ENCODE peak calls at places on chromosomes 3 and 15, in four cellular contexts. R, Y, M and F are unnamed samples.

GRCh38 chr3:179526989-179527391 is 35.7 kb upstream of the ACTL6A start:
- DNase-seq in R (no peak), Y (peak; percentile 72), M (peak; percentile 53), F (peak; percentile 56)

GRCh38 chr3:154926721-154927120 is 153.4 kb upstream of the MME start:
- DNase-seq in R (no peak), Y (no peak), M (no peak), F (no peak)

GRCh38 chr3:64759811-64760210 is 72.0 kb upstream of the ADAMTS9 start:
- DNase-seq in R (no peak), Y (no peak), M (no peak), F (no peak)

GRCh38 chr3:174951023-174951422 is 91.9 kb downstream of the NAALADL2 start:
- DNase-seq in R (peak; percentile 33), Y (no peak), M (no peak), F (no peak)

GRCh38 chr3:194269610-194270145 is 81.5 kb downstream of the CPN2 start:
- DNase-seq in R (peak; percentile 27), Y (peak; percentile 89), M (peak; percentile 85), F (peak; percentile 94)

GRCh38 chr3:148093758-148094157 is 603.9 kb upstream of the AGTR1 start:
- DNase-seq in R (no peak), Y (no peak), M (no peak), F (no peak)

GRCh38 chr3:172708905-172709775 is 1.7 kb downstream of the NCEH1 start:
- DNase-seq in R (no peak), Y (no peak), M (no peak), F (no peak)

GRCh38 chr3:71219744-71220638 is 363.5 kb downstream of the FOXP1 start:
- DNase-seq in R (no peak), Y (no peak), M (no peak), F (no peak)

GRCh38 chr15:80152180-80152895 is 461 bp upstream of the FAH start:
- DNase-seq in R (peak; percentile 88), Y (peak; percentile 97), M (peak; percentile 98), F (peak; percentile 98)

GRCh38 chr3:13533823-13534435 is 15.0 kb upstream of the FBLN2 start:
- DNase-seq in R (no peak), Y (peak; percentile 9), M (no peak), F (peak; percentile 70)

GRCh38 chr3:16187213-16187790 is 12.8 kb downstream of the GALNT15 start:
- DNase-seq in R (no peak), Y (no peak), M (no peak), F (peak; percentile 40)

GRCh38 chr3:43838009-43838758 is 147.4 kb downstream of the ABHD5 start:
- DNase-seq in R (no peak), Y (no peak), M (no peak), F (no peak)

GRCh38 chr3:18734309-18734708 is 309.2 kb upstream of the SATB1 start:
- DNase-seq in R (no peak), Y (no peak), M (no peak), F (no peak)

GRCh38 chr15:73344051-73344450 is 24.7 kb downstream of the HCN4 start:
- DNase-seq in R (no peak), Y (no peak), M (no peak), F (no peak)

GRCh38 chr3:87309601-87310000 is 33.2 kb upstream of the POU1F1 start:
- DNase-seq in R (peak; percentile 40), Y (no peak), M (no peak), F (no peak)

GRCh38 chr3:114504941-114505632 is 211.3 kb downstream of the TIGIT start:
- DNase-seq in R (no peak), Y (no peak), M (no peak), F (no peak)

GRCh38 chr3:159672728-159673471 is 315.7 kb upstream of the IL12A start:
- DNase-seq in R (no peak), Y (no peak), M (no peak), F (no peak)

GRCh38 chr3:5347486-5347885 is 160.0 kb downstream of the EDEM1 start:
- DNase-seq in R (no peak), Y (no peak), M (no peak), F (no peak)

GRCh38 chr3:128469584-128469983 is 2.9 kb upstream of the DNAJB8 start:
- DNase-seq in R (no peak), Y (no peak), M (no peak), F (no peak)
- H3K27me3 ChIP-seq in R (peaks cover 16% of the 10 kb centered on the region), Y (no peaks in the 10 kb centered on the region), M (peaks cover 22% of the 10 kb centered on the region), F (peaks cover 60% of the 10 kb centered on the region)

GRCh38 chr3:124927454-124928079 is 7.0 kb downstream of the MUC13 start:
- DNase-seq in R (no peak), Y (no peak), M (no peak), F (no peak)

GRCh38 chr3:124924741-124925140 is 9.8 kb downstream of the MUC13 start:
- DNase-seq in R (no peak), Y (no peak), M (no peak), F (no peak)

GRCh38 chr3:124926426-124927116 is 8.0 kb downstream of the MUC13 start:
- DNase-seq in R (no peak), Y (no peak), M (no peak), F (no peak)

GRCh38 chr3:124920718-124921117 is 13.8 kb downstream of the MUC13 start:
- DNase-seq in R (no peak), Y (no peak), M (no peak), F (no peak)

DNA sequence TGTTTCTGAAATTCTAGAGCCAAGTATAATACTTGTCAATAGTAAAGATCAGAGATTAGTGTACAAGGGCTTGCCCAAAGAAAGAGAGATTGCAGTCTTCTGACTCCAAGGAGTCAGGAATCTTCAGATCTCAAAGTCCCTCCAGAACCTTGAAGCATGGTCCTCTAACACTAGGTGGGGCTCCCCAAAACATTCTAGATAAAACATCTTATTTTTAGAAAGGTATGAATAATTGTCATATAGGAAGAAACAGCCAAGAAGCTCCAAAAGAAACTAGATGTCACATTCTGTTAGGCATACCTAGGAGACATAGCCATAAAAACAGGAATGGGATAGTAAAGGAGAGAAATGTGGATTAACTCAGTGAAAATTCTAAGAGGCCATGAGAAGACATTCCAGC is 10.7 kb downstream of the MUC13 start:
- DNase-seq in R (no peak), Y (no peak), M (no peak), F (no peak)
- TF ChIP-seq CTCF in R (peak; percentile 27), Y (no peak), M (no peak), F (no peak)

DNA sequence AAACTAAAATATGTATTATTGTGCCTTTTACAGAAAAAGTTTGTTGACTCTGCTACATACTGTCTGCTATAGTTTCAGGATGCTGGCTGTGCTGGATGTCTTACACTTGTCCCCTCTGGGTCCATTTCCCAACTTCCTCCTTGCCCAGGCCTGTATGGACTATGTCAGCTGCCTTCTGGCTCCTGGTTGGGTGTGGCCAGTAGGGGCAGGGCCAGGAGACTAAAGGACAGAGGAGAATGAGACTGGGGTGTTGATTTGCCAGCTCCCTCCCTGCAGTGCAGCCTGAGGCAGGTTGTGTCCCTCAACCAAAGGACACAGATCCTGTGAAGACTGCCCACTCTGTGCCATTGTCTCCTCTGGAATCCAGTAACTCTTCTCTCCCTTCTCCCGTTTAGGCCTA is 90.6 kb upstream of the UBE2E2 start:
- DNase-seq in R (no peak), Y (no peak), M (peak; percentile 25), F (no peak)
- H3K27me3 ChIP-seq in R (peaks cover 34% of the 10 kb centered on the region), Y (no peaks in the 10 kb centered on the region), M (no peaks in the 10 kb centered on the region), F (no peaks in the 10 kb centered on the region)

DNA sequence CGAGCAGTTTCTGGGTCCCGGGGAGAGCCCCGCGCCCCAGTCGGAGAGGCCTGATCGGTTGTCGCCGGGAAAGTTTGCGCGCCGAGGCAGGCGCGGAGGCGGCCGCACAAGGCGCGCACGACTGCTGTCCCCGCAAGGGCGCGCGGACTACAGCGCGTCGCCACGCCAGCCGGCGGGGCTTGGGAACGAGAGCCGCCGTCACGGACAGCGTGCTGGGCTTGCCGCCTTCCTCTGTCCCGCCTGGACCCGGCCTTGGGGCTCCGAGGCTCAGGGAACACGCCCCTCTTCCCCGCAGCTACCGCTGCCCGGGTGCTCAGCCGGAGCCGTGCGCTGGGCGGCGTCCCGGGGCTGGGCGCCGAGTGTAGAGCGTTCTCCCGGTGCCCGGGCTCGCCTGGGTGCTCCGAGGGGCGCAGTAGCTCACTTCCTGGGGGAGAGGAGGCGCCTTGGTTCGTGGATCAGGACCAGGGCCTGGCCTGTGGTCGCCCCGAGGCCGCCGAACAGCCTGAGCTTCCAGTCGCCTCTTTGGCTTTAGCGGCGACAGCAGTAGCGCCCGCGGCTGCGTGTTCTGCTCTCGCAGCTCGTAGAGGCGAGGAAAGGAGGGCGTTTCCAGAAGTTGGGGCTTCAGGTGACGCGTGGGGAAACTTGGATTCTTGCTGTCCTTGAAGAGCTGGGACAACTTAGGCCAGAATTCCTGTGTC is 226.6 kb upstream of the C2CD4B start:
- DNase-seq in R (no peak), Y (peak; percentile 58), M (peak; percentile 72), F (peak; percentile 77)
- TF ChIP-seq CTCF in R (no peak), Y (no peak), M (peak; percentile 57), F (peak; percentile 44)

DNA sequence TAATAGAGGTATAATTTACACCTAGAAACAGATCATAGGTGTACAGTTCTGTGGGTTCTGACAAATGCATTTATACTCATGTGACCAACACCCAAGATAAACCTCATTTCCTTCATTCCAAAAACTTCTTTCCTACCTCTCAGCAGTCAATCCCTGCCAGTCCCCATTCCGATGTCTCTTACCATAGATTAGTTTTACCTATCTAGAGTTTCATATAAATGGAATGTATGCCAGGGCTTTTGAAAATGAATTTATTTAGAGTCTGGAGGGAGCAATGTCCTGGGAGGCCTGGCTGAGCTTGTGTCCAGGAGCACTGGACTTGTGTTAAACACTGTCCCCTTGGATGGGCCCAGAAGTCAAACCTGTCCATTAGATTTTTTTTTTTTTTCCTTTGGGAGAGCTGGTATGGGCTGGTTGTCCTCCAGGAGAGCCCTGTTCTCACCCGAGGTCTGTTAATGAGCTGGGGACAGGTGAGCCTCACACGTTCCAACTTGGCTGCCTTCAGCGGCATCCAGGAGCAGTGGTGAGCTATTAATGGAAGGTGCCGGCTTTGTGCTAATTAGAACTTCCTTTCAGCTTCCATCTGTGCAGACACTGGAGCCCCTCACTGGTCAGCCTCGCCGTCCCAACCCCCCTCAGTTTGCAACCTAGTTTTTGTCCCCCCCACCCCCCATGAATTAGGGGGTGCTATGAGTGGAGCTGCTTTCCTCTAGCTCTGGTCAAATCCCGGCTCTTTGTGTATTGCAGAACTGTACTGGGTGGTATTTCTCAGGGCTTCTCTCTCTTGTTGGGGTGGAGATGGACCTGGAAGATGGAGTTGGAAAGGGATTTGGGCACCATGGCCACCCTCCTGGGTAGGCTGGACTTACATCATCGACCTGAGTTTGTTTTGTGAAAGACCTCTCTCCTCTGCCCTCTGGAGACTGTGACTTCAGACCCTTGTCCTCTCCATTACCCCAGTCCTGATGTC is 40.8 kb upstream of the POLG start:
- DNase-seq in R (no peak), Y (no peak), M (no peak), F (no peak)
- H3K27me3 ChIP-seq in R (peaks cover 3% of the 10 kb centered on the region), Y (peaks cover 20% of the 10 kb centered on the region), M (peaks cover 100% of the 10 kb centered on the region), F (no peaks in the 10 kb centered on the region)

GRCh38 chr15:91980502-91981267 is 127.2 kb downstream of the SLCO3A1 start:
- DNase-seq in R (no peak), Y (no peak), M (no peak), F (no peak)

GRCh38 chr15:91981802-91982201 is 128.3 kb downstream of the SLCO3A1 start:
- DNase-seq in R (no peak), Y (no peak), M (no peak), F (no peak)

GRCh38 chr15:91985297-91985696 is 131.8 kb downstream of the SLCO3A1 start:
- DNase-seq in R (no peak), Y (no peak), M (no peak), F (no peak)

GRCh38 chr15:91984006-91984405 is 130.5 kb downstream of the SLCO3A1 start:
- DNase-seq in R (no peak), Y (no peak), M (no peak), F (no peak)

GRCh38 chr15:91982401-91982800 is 128.9 kb downstream of the SLCO3A1 start:
- DNase-seq in R (no peak), Y (no peak), M (no peak), F (no peak)
- TF ChIP-seq CTCF in R (no peak), Y (no peak), M (no peak), F (no peak)

GRCh38 chr3:54085936-54086335 is 36.4 kb upstream of the CACNA2D3 start:
- DNase-seq in R (no peak), Y (no peak), M (no peak), F (no peak)
- H3K27me3 ChIP-seq in R (peaks cover 31% of the 10 kb centered on the region), Y (no peaks in the 10 kb centered on the region), M (peaks cover 22% of the 10 kb centered on the region), F (no peaks in the 10 kb centered on the region)